ENCODE peak calls at places on chromosomes 4 and X, in seven cellular contexts. X is suprapubic skin, G is prostate gland, I is breast epithelium, M is GM23338, R is spleen, V is K562. J is an unnamed sample. For H3K27me3, the result is how much of the 10 kb centered on the place peaks cover.

GRCh38 chr4:25702848-25703247 is 47.2 kb downstream of the SLC34A2 start:
- DNase-seq in X (peak), G (no peak), I (no peak), M (no peak), R (no peak), V (no peak), J (no peak)

GRCh38 chr4:107050525-107051135 is 14.5 kb upstream of the DKK2 start:
- DNase-seq in X (no peak), G (no peak), I (no peak), M (peak), R (no peak), V (no peak), J (no peak)

GRCh38 chrX:130295519-130296314 is 27.0 kb upstream of the ZNF280C start:
- DNase-seq in X (no peak), G (no peak), I (no peak), M (no peak), R (no peak), V (no peak), J (no peak)

GRCh38 chr4:144645621-144646522 is at the start of gene HHIP:
- DNase-seq in X (peak), G (no peak), I (no peak), M (peak), R (no peak), V (peak), J (peak)

GRCh38 chr4:123346944-123347343 is 49.7 kb upstream of the SPRY1 start:
- DNase-seq in X (no peak), G (no peak), I (no peak), M (no peak), R (no peak), V (no peak), J (no peak)

GRCh38 chr4:84177831-84178230 is 321.3 kb downstream of the NKX6-1 start:
- DNase-seq in X (no peak), G (no peak), I (no peak), M (no peak), R (no peak), V (no peak), J (no peak)

GRCh38 chr4:80226091-80226490 is 28.8 kb downstream of the PRDM8 start:
- DNase-seq in X (no peak), G (no peak), I (no peak), M (no peak), R (no peak), V (no peak), J (no peak)

GRCh38 chrX:29992083-29992482 is 223.3 kb upstream of the MAGEB2 start:
- DNase-seq in X (no peak), G (no peak), I (no peak), M (no peak), R (no peak), V (no peak), J (no peak)

GRCh38 chr4:85777908-85778808 is 303.2 kb downstream of the ARHGAP24 start:
- DNase-seq in X (no peak), G (no peak), I (no peak), M (no peak), R (no peak), V (no peak), J (no peak)

GRCh38 chr4:53068755-53069154 is 206.6 kb downstream of the RASL11B start:
- DNase-seq in X (no peak), G (no peak), I (no peak), M (no peak), R (no peak), V (no peak), J (no peak)

GRCh38 chr4:5900844-5901243 is 8.0 kb upstream of the CRMP1 start:
- DNase-seq in X (no peak), G (no peak), I (no peak), M (no peak), R (no peak), V (no peak), J (no peak)
- TF ChIP-seq POLR2AphosphoS5 in X (no peak), G (no peak), I (no peak), M (no peak), R (no peak), V (no peak), J (no peak)

GRCh38 chrX:335758-336155 is 17.2 kb upstream of the GTPBP6 start:
- DNase-seq in X (no peak), G (no peak), I (no peak), M (no peak), R (peak), V (no peak), J (no peak)
- H3K27me3 ChIP-seq in X (under half), G (under half), I (under half), M (under half), R (under half), V (under half), J (under half)

DNA sequence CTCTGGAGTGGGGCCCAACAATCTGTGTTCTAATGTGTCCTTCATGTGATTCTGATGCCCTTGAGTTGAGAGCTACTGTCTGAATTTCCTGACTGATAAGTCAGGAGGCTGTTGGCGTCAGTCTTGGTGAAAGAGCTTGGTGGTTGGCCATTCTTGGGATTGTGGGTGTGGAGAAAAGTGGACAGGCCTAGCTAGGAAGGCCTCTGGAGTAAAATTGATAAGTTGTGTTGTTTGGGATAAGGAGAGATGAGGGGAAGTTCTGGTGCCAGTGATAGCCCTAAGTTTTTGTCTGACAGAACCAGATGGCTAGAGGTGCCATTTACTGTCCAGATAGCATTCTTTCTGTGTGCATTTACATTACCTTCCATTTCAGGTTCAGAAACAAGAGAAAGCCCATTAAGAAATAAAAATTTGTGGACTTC is 11.7 kb downstream of the NSD2 start:
- DNase-seq in X (no peak), G (no peak), I (no peak), M (no peak), R (peak), V (peak), J (no peak)
- TF ChIP-seq POLR2AphosphoS5 in X (no peak), G (no peak), I (no peak), M (no peak), R (no peak), V (peak), J (no peak)

GRCh38 chr4:8850830-8851188 is 20.8 kb downstream of the HMX1 start:
- DNase-seq in X (no peak), G (no peak), I (no peak), M (no peak), R (peak), V (no peak), J (no peak)
- H3K27me3 ChIP-seq in X (half or more), G (under half), I (half or more), M (under half), R (under half), V (half or more), J (half or more)

GRCh38 chrX:10085223-10085622 is 71.6 kb upstream of the CLCN4 start:
- DNase-seq in X (no peak), G (no peak), I (no peak), M (no peak), R (no peak), V (no peak), J (no peak)
- TF ChIP-seq POLR2AphosphoS5 in X (no peak), G (no peak), I (no peak), M (no peak), R (no peak), V (no peak), J (no peak)

DNA sequence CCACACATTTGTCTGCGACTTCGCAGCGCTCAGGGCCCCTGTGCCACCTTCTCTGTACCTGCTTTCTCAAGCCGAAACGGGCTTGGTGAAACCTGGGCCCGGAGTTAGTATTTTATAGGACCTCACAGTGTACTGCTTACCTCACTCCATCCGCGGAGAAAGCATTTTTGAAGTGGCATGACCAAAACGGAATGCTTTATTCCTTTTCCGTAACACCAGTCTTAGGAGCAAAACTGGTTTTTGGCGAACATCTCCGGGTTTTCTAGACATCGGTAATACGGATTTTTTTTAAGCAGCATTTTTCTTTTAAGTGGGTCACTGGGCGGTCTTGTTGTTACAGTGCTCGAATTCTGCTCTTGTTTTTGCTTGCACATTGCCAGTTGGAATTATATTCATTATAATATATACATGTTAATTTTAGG is 3.6 kb downstream of the ZIC3 start:
- DNase-seq in X (no peak), G (no peak), I (no peak), M (no peak), R (no peak), V (no peak), J (no peak)
- H3K27me3 ChIP-seq in X (half or more), G (under half), I (half or more), M (under half), R (half or more), V (under half), J (half or more)